ENCODE peak calls at places on chromosomes 7 and 10, in five cellular contexts. One of them, this sample, is unnamed.
A peak's percentile ranks its signal among the peaks of the same experiment; 100 is the strongest.

GRCh38 chr7:131327049-131327625 is 539 bp upstream of the MKLN1 start:
- DNase-seq in CD8-positive, alpha-beta T cell: no peak
- DNase-seq in brain microvascular endothelial cell: peak; percentile 49
- DNase-seq in upper lobe of right lung: no peak
- DNase-seq in Panc1: peak; percentile 64
- DNase-seq in this sample: no peak

GRCh38 chr10:59190332-59190731 is 13.9 kb downstream of the PHYHIPL start:
- DNase-seq in upper lobe of right lung: no peak
- DNase-seq in brain microvascular endothelial cell: no peak
- DNase-seq in Panc1: no peak
- DNase-seq in CD8-positive, alpha-beta T cell: no peak
- DNase-seq in this sample: no peak

GRCh38 chr7:15684834-15685233 is 1.6 kb downstream of the MEOX2 start:
- DNase-seq in CD8-positive, alpha-beta T cell: no peak
- DNase-seq in brain microvascular endothelial cell: no peak
- DNase-seq in Panc1: no peak
- DNase-seq in upper lobe of right lung: no peak
- DNase-seq in this sample: no peak

GRCh38 chr10:72108811-72109618 is 20.7 kb upstream of the SPOCK2 start:
- DNase-seq in Panc1: no peak
- DNase-seq in CD8-positive, alpha-beta T cell: no peak
- DNase-seq in brain microvascular endothelial cell: no peak
- DNase-seq in upper lobe of right lung: no peak
- DNase-seq in this sample: no peak

GRCh38 chr10:118698421-118698820 is 56.3 kb downstream of the CACUL1 start:
- DNase-seq in CD8-positive, alpha-beta T cell: peak; percentile 59
- DNase-seq in Panc1: no peak
- DNase-seq in upper lobe of right lung: no peak
- DNase-seq in brain microvascular endothelial cell: peak; percentile 87
- DNase-seq in this sample: peak; percentile 74

GRCh38 chr7:79923953-79924352 is 210.7 kb upstream of the GNAI1 start:
- DNase-seq in brain microvascular endothelial cell: no peak
- DNase-seq in CD8-positive, alpha-beta T cell: no peak
- DNase-seq in Panc1: no peak
- DNase-seq in upper lobe of right lung: no peak
- DNase-seq in this sample: no peak

GRCh38 chr7:33893377-33893776 is 12.0 kb upstream of the BMPER start:
- DNase-seq in CD8-positive, alpha-beta T cell: no peak
- DNase-seq in upper lobe of right lung: no peak
- DNase-seq in Panc1: no peak
- DNase-seq in brain microvascular endothelial cell: no peak
- DNase-seq in this sample: no peak

GRCh38 chr10:52423369-52423768 is 109.3 kb downstream of the DKK1 start:
- DNase-seq in CD8-positive, alpha-beta T cell: no peak
- DNase-seq in upper lobe of right lung: no peak
- DNase-seq in brain microvascular endothelial cell: peak; percentile 48
- DNase-seq in Panc1: no peak
- DNase-seq in this sample: no peak

GRCh38 chr7:135670179-135670578 is 7.9 kb downstream of the STMP1 start:
- DNase-seq in CD8-positive, alpha-beta T cell: no peak
- DNase-seq in brain microvascular endothelial cell: peak; percentile 69
- DNase-seq in upper lobe of right lung: no peak
- DNase-seq in Panc1: no peak
- DNase-seq in this sample: no peak

GRCh38 chr7:70092314-70093303 is 494.3 kb downstream of the AUTS2 start:
- DNase-seq in CD8-positive, alpha-beta T cell: no peak
- DNase-seq in brain microvascular endothelial cell: no peak
- DNase-seq in upper lobe of right lung: no peak
- DNase-seq in Panc1: no peak
- DNase-seq in this sample: no peak

GRCh38 chr10:62528441-62528840 is 154.3 kb downstream of the ZNF365 start:
- DNase-seq in CD8-positive, alpha-beta T cell: no peak
- DNase-seq in Panc1: no peak
- DNase-seq in brain microvascular endothelial cell: no peak
- DNase-seq in upper lobe of right lung: no peak
- DNase-seq in this sample: no peak

GRCh38 chr7:36079446-36080025 is 73.5 kb upstream of the EEPD1 start:
- DNase-seq in upper lobe of right lung: no peak
- DNase-seq in brain microvascular endothelial cell: peak; percentile 18
- DNase-seq in CD8-positive, alpha-beta T cell: no peak
- DNase-seq in Panc1: no peak
- DNase-seq in this sample: no peak

GRCh38 chr10:88472540-88472939 is 110.6 kb downstream of the RNLS start:
- DNase-seq in CD8-positive, alpha-beta T cell: no peak
- DNase-seq in upper lobe of right lung: no peak
- DNase-seq in Panc1: no peak
- DNase-seq in brain microvascular endothelial cell: no peak
- DNase-seq in this sample: no peak

GRCh38 chr10:97475936-97476594 is 22.2 kb downstream of the MMS19 start:
- DNase-seq in brain microvascular endothelial cell: peak; percentile 40
- DNase-seq in upper lobe of right lung: no peak
- DNase-seq in Panc1: no peak
- DNase-seq in CD8-positive, alpha-beta T cell: no peak
- DNase-seq in this sample: no peak

GRCh38 chr7:86773309-86773708 is 129.6 kb downstream of the GRM3 start:
- DNase-seq in brain microvascular endothelial cell: no peak
- DNase-seq in upper lobe of right lung: no peak
- DNase-seq in Panc1: no peak
- DNase-seq in CD8-positive, alpha-beta T cell: no peak
- DNase-seq in this sample: no peak

DNA sequence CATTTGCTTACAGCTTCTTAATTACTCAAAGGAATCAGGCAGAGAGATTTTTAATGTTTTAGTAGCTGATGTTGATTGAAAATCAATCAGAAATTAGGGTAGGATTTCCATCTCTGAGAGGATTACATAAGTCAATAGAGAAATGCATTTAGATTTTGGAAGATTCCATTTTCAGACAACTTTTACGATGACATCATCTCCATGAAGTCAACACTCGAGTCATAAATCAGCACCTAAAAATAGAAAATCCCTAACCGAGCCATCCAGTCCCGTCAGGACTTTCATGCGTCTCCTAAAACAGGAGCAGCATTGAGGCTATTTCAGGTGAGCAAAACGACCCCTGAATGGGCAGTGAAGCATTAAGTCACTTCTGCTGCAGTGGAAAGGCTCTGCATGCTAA is 279.7 kb upstream of the RNF32 start:
- DNase-seq in upper lobe of right lung: no peak
- DNase-seq in brain microvascular endothelial cell: no peak
- DNase-seq in CD8-positive, alpha-beta T cell: no peak
- DNase-seq in Panc1: no peak
- DNase-seq in this sample: no peak
- H3K27me3 ChIP-seq in upper lobe of right lung: no peaks in the 10 kb centered on the region
- H3K27me3 ChIP-seq in brain microvascular endothelial cell: no peaks in the 10 kb centered on the region
- H3K27me3 ChIP-seq in CD8-positive, alpha-beta T cell: no peaks in the 10 kb centered on the region
- H3K27me3 ChIP-seq in Panc1: no peaks in the 10 kb centered on the region
- H3K27me3 ChIP-seq in this sample: no peaks in the 10 kb centered on the region

DNA sequence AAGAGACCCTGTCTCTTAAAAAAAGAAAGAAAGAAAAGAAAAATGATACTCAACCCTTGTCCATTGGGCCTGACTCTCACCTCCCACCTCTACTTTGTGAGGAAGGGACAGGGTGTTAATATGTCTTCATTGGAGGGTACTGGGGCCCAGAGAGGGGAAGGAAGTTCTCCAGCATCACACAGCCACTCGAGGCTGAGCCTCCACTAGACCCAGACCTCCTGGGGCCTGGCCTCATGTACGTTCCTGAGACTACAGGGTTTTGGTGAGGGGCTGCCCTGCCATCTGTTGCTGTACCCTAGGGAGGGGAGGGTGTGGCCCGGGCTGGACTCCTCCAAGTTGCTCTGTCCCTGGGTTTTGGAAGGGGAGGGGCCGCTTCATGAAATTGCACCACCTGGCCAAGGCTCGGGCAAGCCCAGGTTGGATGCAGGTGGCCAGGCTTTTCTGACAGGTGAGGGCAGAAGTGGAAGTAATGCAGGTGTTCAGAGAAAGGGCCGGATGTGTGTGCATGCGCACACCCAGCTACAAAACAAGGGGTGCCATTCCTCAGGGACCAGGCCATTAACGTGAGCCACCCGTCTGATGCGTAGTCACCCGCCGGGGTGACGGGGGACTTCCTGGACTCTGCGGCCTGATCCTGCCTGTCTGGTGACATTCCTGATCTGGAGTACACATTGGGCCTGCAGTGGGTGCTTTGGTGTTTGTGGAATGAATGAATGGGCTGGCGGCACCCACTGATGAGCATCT is 21.7 kb downstream of the GTF2IRD1 start:
- DNase-seq in upper lobe of right lung: peak; percentile 78
- DNase-seq in CD8-positive, alpha-beta T cell: no peak
- DNase-seq in Panc1: no peak
- DNase-seq in brain microvascular endothelial cell: no peak
- DNase-seq in this sample: no peak
- H3K27ac ChIP-seq in upper lobe of right lung: peak overlapping the region; percentile 6
- H3K27ac ChIP-seq in CD8-positive, alpha-beta T cell: no peak overlapping the region
- H3K27ac ChIP-seq in Panc1: no peak overlapping the region
- H3K27ac ChIP-seq in brain microvascular endothelial cell: no peak overlapping the region
- H3K27ac ChIP-seq in this sample: no peak overlapping the region

GRCh38 chr7:137084607-137085380 is 216.3 kb downstream of the CHRM2 start:
- DNase-seq in brain microvascular endothelial cell: no peak
- DNase-seq in CD8-positive, alpha-beta T cell: no peak
- DNase-seq in Panc1: no peak
- DNase-seq in upper lobe of right lung: no peak
- DNase-seq in this sample: no peak
- TF ChIP-seq CTCF in brain microvascular endothelial cell: no peak
- TF ChIP-seq CTCF in CD8-positive, alpha-beta T cell: no peak
- TF ChIP-seq CTCF in Panc1: no peak
- TF ChIP-seq CTCF in upper lobe of right lung: no peak
- TF ChIP-seq CTCF in this sample: no peak

DNA sequence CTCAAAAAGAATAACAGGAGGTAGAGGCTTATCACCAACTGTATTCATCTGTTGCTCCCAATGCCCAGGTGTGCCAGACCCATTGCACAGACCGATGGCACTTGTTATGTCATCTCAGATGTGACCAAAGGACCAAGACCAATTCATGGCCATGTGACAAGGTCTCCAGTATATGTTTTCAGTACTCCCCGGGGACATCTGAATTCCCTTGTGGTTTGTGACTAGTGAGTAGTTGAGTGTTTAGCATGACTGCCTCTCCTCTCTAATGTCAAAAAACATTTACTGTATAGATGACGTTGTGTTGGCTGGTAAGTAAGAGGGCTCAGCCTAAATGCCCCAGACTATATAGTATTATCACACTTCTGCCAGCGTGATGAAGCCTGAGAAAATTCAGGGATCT is 202.1 kb upstream of the SMIM30 start:
- DNase-seq in Panc1: no peak
- DNase-seq in upper lobe of right lung: no peak
- DNase-seq in CD8-positive, alpha-beta T cell: no peak
- DNase-seq in brain microvascular endothelial cell: no peak
- DNase-seq in this sample: no peak
- H3K27me3 ChIP-seq in Panc1: no peaks in the 10 kb centered on the region
- H3K27me3 ChIP-seq in upper lobe of right lung: no peaks in the 10 kb centered on the region
- H3K27me3 ChIP-seq in CD8-positive, alpha-beta T cell: no peaks in the 10 kb centered on the region
- H3K27me3 ChIP-seq in brain microvascular endothelial cell: no peaks in the 10 kb centered on the region
- H3K27me3 ChIP-seq in this sample: no peaks in the 10 kb centered on the region

GRCh38 chr7:66296555-66296954 is 91.4 kb downstream of the TPST1 start:
- DNase-seq in brain microvascular endothelial cell: no peak
- DNase-seq in CD8-positive, alpha-beta T cell: no peak
- DNase-seq in upper lobe of right lung: no peak
- DNase-seq in Panc1: no peak
- DNase-seq in this sample: no peak
- H3K27ac ChIP-seq in brain microvascular endothelial cell: no peak overlapping the region
- H3K27ac ChIP-seq in CD8-positive, alpha-beta T cell: no peak overlapping the region
- H3K27ac ChIP-seq in upper lobe of right lung: no peak overlapping the region
- H3K27ac ChIP-seq in Panc1: no peak overlapping the region
- H3K27ac ChIP-seq in this sample: no peak overlapping the region

GRCh38 chr7:22094413-22095304 is 149.0 kb upstream of the CDCA7L start:
- DNase-seq in upper lobe of right lung: no peak
- DNase-seq in CD8-positive, alpha-beta T cell: no peak
- DNase-seq in Panc1: no peak
- DNase-seq in brain microvascular endothelial cell: no peak
- DNase-seq in this sample: no peak
- TF ChIP-seq CTCF in upper lobe of right lung: no peak
- TF ChIP-seq CTCF in CD8-positive, alpha-beta T cell: no peak
- TF ChIP-seq CTCF in Panc1: no peak
- TF ChIP-seq CTCF in brain microvascular endothelial cell: peak; percentile 38
- TF ChIP-seq CTCF in this sample: no peak

GRCh38 chr10:101139421-101139911 is 8.4 kb downstream of the TLX1 start:
- DNase-seq in upper lobe of right lung: no peak
- DNase-seq in brain microvascular endothelial cell: no peak
- DNase-seq in Panc1: no peak
- DNase-seq in CD8-positive, alpha-beta T cell: no peak
- DNase-seq in this sample: no peak
- H3K27me3 ChIP-seq in upper lobe of right lung: peaks cover 99% of the 10 kb centered on the region
- H3K27me3 ChIP-seq in brain microvascular endothelial cell: peaks cover 97% of the 10 kb centered on the region
- H3K27me3 ChIP-seq in Panc1: no peaks in the 10 kb centered on the region
- H3K27me3 ChIP-seq in CD8-positive, alpha-beta T cell: peaks cover 68% of the 10 kb centered on the region
- H3K27me3 ChIP-seq in this sample: peaks cover 99% of the 10 kb centered on the region